ENCODE peak calls at places on chromosome 9, in five cellular contexts. C, A, H, R and U are unnamed samples.

GRCh38 chr9:131289301-131290038 is at the start of gene PLPP7:
- DNase-seq in C (no peak), A (no peak), H (no peak), R (no peak), U (peak; percentile 23)

GRCh38 chr9:130143974-130144373 is 28.2 kb upstream of the NCS1 start:
- DNase-seq in C (no peak), A (no peak), H (no peak), R (no peak), U (no peak)

GRCh38 chr9:103837940-103838339 is 256.2 kb upstream of the SMC2 start:
- DNase-seq in C (no peak), A (no peak), H (no peak), R (no peak), U (no peak)

GRCh38 chr9:20552874-20553624 is 69.2 kb downstream of the MLLT3 start:
- DNase-seq in C (no peak), A (no peak), H (no peak), R (no peak), U (no peak)

GRCh38 chr9:105973811-105974407 is 279.6 kb downstream of the TMEM38B start:
- DNase-seq in C (no peak), A (no peak), H (no peak), R (no peak), U (no peak)

GRCh38 chr9:121299467-121300282 is 31.7 kb downstream of the GSN start:
- DNase-seq in C (peak; percentile 57), A (peak; percentile 56), H (no peak), R (peak; percentile 96), U (no peak)

GRCh38 chr9:109538346-109538745 is 40.2 kb upstream of the PTPN3 start:
- DNase-seq in C (no peak), A (no peak), H (no peak), R (no peak), U (no peak)

GRCh38 chr9:121884057-121884512 is 209.0 kb downstream of the TTLL11 start:
- DNase-seq in C (no peak), A (no peak), H (no peak), R (peak; percentile 48), U (no peak)

GRCh38 chr9:119955276-119955675 is 586.0 kb upstream of the BRINP1 start:
- DNase-seq in C (no peak), A (no peak), H (no peak), R (no peak), U (no peak)

GRCh38 chr9:109974143-109974917 is 194.3 kb downstream of the PALM2AKAP2 start:
- DNase-seq in C (peak; percentile 27), A (peak; percentile 84), H (no peak), R (no peak), U (no peak)

GRCh38 chr9:114914139-114914538 is 16.3 kb downstream of the TNFSF8 start:
- DNase-seq in C (no peak), A (no peak), H (no peak), R (no peak), U (no peak)
- TF ChIP-seq CTCF in C (no peak), A (no peak), H (peak; percentile 30), R (no peak), U (peak; percentile 22)

DNA sequence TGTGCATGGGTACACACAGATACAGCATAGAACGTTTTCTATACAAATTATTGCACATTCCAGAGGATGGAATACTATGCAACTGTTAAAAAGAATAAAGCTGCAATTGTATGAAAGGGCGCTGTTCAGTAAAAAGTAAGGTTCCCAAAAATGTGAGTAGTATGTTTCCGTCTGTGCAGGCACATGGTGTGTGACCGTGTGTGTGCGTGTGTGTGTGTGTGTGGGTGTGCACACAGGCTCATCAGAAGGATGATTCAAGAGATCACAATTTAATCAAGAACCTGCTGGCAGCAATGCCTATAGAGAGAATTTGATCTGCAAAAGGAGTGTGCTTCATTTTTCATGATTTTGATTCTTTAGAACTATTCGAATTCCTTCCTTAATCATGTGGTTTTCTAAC is 76.3 kb downstream of the SEMA4D start:
- DNase-seq in C (no peak), A (no peak), H (no peak), R (no peak), U (no peak)
- TF ChIP-seq CTCF in C (no peak), A (no peak), H (no peak), R (no peak), U (no peak)

GRCh38 chr9:16136961-16137360 is 584.1 kb downstream of the CCDC171 start:
- DNase-seq in C (no peak), A (no peak), H (no peak), R (no peak), U (peak; percentile 32)
- TF ChIP-seq CTCF in C (no peak), A (no peak), H (no peak), R (no peak), U (no peak)

GRCh38 chr9:4152201-4152600 is 147.7 kb downstream of the GLIS3 start:
- DNase-seq in C (no peak), A (no peak), H (no peak), R (no peak), U (no peak)

GRCh38 chr9:4155224-4156026 is 144.4 kb downstream of the GLIS3 start:
- DNase-seq in C (no peak), A (no peak), H (no peak), R (no peak), U (no peak)

GRCh38 chr9:4148215-4148561 is 151.7 kb downstream of the GLIS3 start:
- DNase-seq in C (no peak), A (no peak), H (no peak), R (no peak), U (no peak)

GRCh38 chr9:4147476-4148214 is 152.2 kb downstream of the GLIS3 start:
- DNase-seq in C (no peak), A (no peak), H (no peak), R (no peak), U (no peak)

DNA sequence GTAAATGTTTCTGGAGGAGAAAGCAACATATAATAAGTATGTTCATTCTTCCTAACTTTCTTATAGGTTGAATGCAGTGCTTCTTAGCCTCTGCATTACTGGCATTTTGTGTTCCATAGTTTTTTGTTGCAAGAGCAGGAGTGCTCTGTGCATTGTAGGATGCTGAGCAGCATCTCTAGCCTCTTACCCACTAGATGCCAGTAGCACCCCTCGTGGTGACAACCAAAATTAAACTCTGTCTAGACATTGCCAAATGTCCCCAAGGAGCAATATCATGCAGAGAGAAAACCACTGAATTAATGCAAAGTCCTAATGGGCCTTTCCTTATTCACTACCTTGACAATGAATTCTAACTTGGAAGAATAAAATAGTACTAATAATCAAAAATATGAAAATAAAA is 147.0 kb downstream of the GLIS3 start:
- DNase-seq in C (no peak), A (no peak), H (no peak), R (no peak), U (no peak)
- TF ChIP-seq CTCF in C (no peak), A (no peak), H (no peak), R (no peak), U (no peak)

GRCh38 chr9:81108391-81108790 is 581.0 kb downstream of the TLE1 start:
- DNase-seq in C (no peak), A (no peak), H (no peak), R (no peak), U (no peak)

GRCh38 chr9:81108821-81109220 is 580.5 kb downstream of the TLE1 start:
- DNase-seq in C (no peak), A (no peak), H (no peak), R (no peak), U (no peak)

DNA sequence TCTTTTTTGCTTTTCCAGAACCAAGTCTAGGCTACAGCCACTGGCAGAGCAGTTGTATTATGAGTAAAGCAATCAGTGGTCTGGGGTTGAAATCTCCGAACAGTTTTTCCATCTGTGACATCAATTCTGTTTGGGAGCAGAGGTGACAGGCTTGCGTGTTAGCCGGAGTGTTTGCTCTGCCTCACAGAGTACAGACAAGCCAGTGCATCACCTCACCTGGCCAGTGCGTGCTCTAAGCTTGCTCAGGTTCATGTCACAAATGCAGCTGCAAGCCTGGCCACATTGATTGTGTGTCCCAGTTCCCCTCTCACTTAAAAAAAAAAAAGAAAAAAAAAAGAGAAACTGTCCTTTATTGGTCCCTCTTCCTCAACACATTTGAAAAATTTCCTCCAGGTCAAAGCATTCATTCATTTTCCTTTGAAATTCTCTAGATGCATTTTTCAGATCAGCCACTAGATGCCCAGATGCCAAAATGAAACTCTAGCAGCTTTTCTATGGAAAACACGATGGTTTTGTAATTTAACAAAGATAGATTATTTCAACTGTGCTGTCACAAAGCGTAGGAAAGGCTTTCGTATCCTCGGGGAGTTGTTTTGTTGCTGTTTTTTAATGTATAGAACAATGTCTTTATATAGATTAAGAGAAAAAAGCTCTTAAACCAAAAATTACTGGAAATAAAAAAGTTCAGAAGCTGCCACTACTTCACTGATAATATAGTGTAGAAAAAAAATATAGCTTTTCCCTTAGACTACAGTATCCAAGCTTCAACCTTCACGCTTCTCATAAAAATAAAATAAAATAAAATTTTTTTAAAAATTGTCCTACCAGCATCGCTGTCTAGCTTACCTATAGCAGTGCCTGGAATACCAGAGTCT is 585.5 kb downstream of the TLE1 start:
- DNase-seq in C (no peak), A (no peak), H (no peak), R (no peak), U (no peak)
- TF ChIP-seq CTCF in C (no peak), A (no peak), H (peak; percentile 63), R (no peak), U (peak; percentile 45)

DNA sequence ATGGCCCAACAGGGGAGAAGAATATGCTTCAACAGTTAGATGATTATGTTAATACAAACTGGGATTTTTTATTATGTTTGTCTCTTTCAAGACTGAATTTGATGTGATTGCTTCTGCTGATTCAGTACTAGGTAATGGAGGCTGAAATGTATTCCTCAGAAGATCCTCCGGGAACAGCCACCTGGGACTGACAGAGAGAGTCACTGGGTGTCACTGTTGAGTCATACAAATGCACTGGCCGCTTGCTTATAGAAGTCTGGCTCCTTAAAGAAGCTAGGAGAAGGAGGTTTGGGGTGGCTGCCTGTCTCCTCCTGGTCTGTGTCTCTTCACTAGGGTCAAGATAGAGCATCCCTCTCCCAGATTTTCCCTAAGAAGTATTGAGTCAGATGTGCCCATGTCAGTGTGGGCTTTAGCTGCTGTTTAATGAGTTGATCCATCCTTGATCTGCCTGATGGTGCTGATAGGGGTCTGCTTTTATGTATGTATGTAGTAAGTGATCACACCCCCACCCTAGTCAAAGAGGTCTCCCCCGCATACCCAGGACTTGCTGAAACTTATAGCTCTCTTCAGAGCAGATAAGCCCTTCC is 773.4 kb downstream of the BRINP1 start:
- DNase-seq in C (no peak), A (no peak), H (no peak), R (no peak), U (no peak)
- TF ChIP-seq CTCF in C (no peak), A (no peak), H (no peak), R (no peak), U (peak; percentile 45)

GRCh38 chr9:16602494-16602893 is 268.0 kb downstream of the BNC2 start:
- DNase-seq in C (no peak), A (no peak), H (no peak), R (no peak), U (no peak)

GRCh38 chr9:16598316-16598715 is 272.2 kb downstream of the BNC2 start:
- DNase-seq in C (no peak), A (no peak), H (no peak), R (no peak), U (no peak)

GRCh38 chr9:16601991-16602390 is 268.5 kb downstream of the BNC2 start:
- DNase-seq in C (no peak), A (no peak), H (no peak), R (no peak), U (no peak)
- TF ChIP-seq CTCF in C (no peak), A (no peak), H (no peak), R (no peak), U (no peak)